ENCODE peak calls at places on chromosomes 1 and 21, in five cellular contexts. One of them, this sample, is unnamed.

GRCh38 chr1:239956230-239956629 is 135.5 kb upstream of the FMN2 start:
- DNase-seq in left ventricle myocardium inferior: no peak
- DNase-seq in esophagus squamous epithelium: no peak
- DNase-seq in neural progenitor cell: no peak
- DNase-seq in foreskin fibroblast: no peak
- DNase-seq in this sample: no peak

GRCh38 chr1:228867951-228868730 is 132.9 kb downstream of the RHOU start:
- DNase-seq in left ventricle myocardium inferior: no peak
- DNase-seq in esophagus squamous epithelium: no peak
- DNase-seq in neural progenitor cell: no peak
- DNase-seq in foreskin fibroblast: no peak
- DNase-seq in this sample: no peak

GRCh38 chr1:91201174-91201573 is 179.3 kb upstream of the ZNF644 start:
- DNase-seq in left ventricle myocardium inferior: no peak
- DNase-seq in esophagus squamous epithelium: no peak
- DNase-seq in neural progenitor cell: no peak
- DNase-seq in foreskin fibroblast: no peak
- DNase-seq in this sample: no peak

GRCh38 chr1:114756009-114756892 is 1.5 kb downstream of the CSDE1 start:
- DNase-seq in left ventricle myocardium inferior: no peak
- DNase-seq in esophagus squamous epithelium: no peak
- DNase-seq in neural progenitor cell: no peak
- DNase-seq in foreskin fibroblast: no peak
- DNase-seq in this sample: peak

GRCh38 chr1:14852301-14852700 is 253.8 kb downstream of the KAZN start:
- DNase-seq in left ventricle myocardium inferior: no peak
- DNase-seq in esophagus squamous epithelium: no peak
- DNase-seq in neural progenitor cell: no peak
- DNase-seq in foreskin fibroblast: no peak
- DNase-seq in this sample: no peak

GRCh38 chr1:245156736-245157505 is 2.1 kb downstream of the KIF26B start:
- DNase-seq in left ventricle myocardium inferior: no peak
- DNase-seq in esophagus squamous epithelium: no peak
- DNase-seq in neural progenitor cell: peak
- DNase-seq in foreskin fibroblast: peak
- DNase-seq in this sample: no peak

GRCh38 chr1:181104042-181104789 is 15.7 kb downstream of the IER5 start:
- DNase-seq in left ventricle myocardium inferior: no peak
- DNase-seq in esophagus squamous epithelium: no peak
- DNase-seq in neural progenitor cell: no peak
- DNase-seq in foreskin fibroblast: no peak
- DNase-seq in this sample: no peak

GRCh38 chr1:24910751-24911650 is 19.1 kb downstream of the RUNX3 start:
- DNase-seq in left ventricle myocardium inferior: no peak
- DNase-seq in esophagus squamous epithelium: no peak
- DNase-seq in neural progenitor cell: no peak
- DNase-seq in foreskin fibroblast: no peak
- DNase-seq in this sample: no peak

GRCh38 chr21:43290529-43291346 is 121.9 kb downstream of the CRYAA start:
- DNase-seq in left ventricle myocardium inferior: peak
- DNase-seq in esophagus squamous epithelium: no peak
- DNase-seq in neural progenitor cell: peak
- DNase-seq in foreskin fibroblast: no peak
- DNase-seq in this sample: no peak

GRCh38 chr1:47651311-47652089 is 213.7 kb downstream of the FOXD2 start:
- DNase-seq in left ventricle myocardium inferior: no peak
- DNase-seq in esophagus squamous epithelium: no peak
- DNase-seq in neural progenitor cell: no peak
- DNase-seq in foreskin fibroblast: no peak
- DNase-seq in this sample: no peak

GRCh38 chr1:59601032-59601431 is 213.7 kb upstream of the HOOK1 start:
- DNase-seq in left ventricle myocardium inferior: peak
- DNase-seq in esophagus squamous epithelium: no peak
- DNase-seq in neural progenitor cell: no peak
- DNase-seq in foreskin fibroblast: peak
- DNase-seq in this sample: no peak

GRCh38 chr1:188669715-188670114 is 1807.9 kb downstream of the BRINP3 start:
- DNase-seq in left ventricle myocardium inferior: no peak
- DNase-seq in esophagus squamous epithelium: no peak
- DNase-seq in neural progenitor cell: no peak
- DNase-seq in foreskin fibroblast: peak
- DNase-seq in this sample: no peak

GRCh38 chr1:78019031-78019430 is 14.3 kb downstream of the DNAJB4 start:
- DNase-seq in left ventricle myocardium inferior: no peak
- DNase-seq in esophagus squamous epithelium: no peak
- DNase-seq in neural progenitor cell: no peak
- DNase-seq in foreskin fibroblast: no peak
- DNase-seq in this sample: no peak

GRCh38 chr1:175134500-175134899 is 58.1 kb downstream of the KIAA0040 start:
- DNase-seq in left ventricle myocardium inferior: no peak
- DNase-seq in esophagus squamous epithelium: no peak
- DNase-seq in neural progenitor cell: no peak
- DNase-seq in foreskin fibroblast: no peak
- DNase-seq in this sample: no peak

GRCh38 chr1:6423321-6423999 is 1.1 kb upstream of the ESPN start:
- DNase-seq in left ventricle myocardium inferior: no peak
- DNase-seq in esophagus squamous epithelium: no peak
- DNase-seq in neural progenitor cell: peak
- DNase-seq in foreskin fibroblast: peak
- DNase-seq in this sample: no peak

GRCh38 chr21:16945580-16945979 is 567.3 kb upstream of the CXADR start:
- DNase-seq in left ventricle myocardium inferior: no peak
- DNase-seq in esophagus squamous epithelium: no peak
- DNase-seq in neural progenitor cell: no peak
- DNase-seq in foreskin fibroblast: no peak
- DNase-seq in this sample: no peak

GRCh38 chr1:244199883-244200282 is 148.8 kb downstream of the ZBTB18 start:
- DNase-seq in left ventricle myocardium inferior: no peak
- DNase-seq in esophagus squamous epithelium: no peak
- DNase-seq in neural progenitor cell: no peak
- DNase-seq in foreskin fibroblast: no peak
- DNase-seq in this sample: no peak

GRCh38 chr1:110856410-110856809 is 16.5 kb upstream of the CD53 start:
- DNase-seq in left ventricle myocardium inferior: no peak
- DNase-seq in esophagus squamous epithelium: no peak
- DNase-seq in neural progenitor cell: no peak
- DNase-seq in foreskin fibroblast: no peak
- DNase-seq in this sample: no peak

GRCh38 chr1:212292250-212292924 is 7.2 kb downstream of the PPP2R5A start:
- DNase-seq in left ventricle myocardium inferior: no peak
- DNase-seq in esophagus squamous epithelium: no peak
- DNase-seq in neural progenitor cell: no peak
- DNase-seq in foreskin fibroblast: no peak
- DNase-seq in this sample: no peak

GRCh38 chr21:14260459-14260764 is 44.5 kb downstream of the RBM11 start:
- DNase-seq in left ventricle myocardium inferior: no peak
- DNase-seq in esophagus squamous epithelium: no peak
- DNase-seq in neural progenitor cell: no peak
- DNase-seq in foreskin fibroblast: no peak
- DNase-seq in this sample: no peak

DNA sequence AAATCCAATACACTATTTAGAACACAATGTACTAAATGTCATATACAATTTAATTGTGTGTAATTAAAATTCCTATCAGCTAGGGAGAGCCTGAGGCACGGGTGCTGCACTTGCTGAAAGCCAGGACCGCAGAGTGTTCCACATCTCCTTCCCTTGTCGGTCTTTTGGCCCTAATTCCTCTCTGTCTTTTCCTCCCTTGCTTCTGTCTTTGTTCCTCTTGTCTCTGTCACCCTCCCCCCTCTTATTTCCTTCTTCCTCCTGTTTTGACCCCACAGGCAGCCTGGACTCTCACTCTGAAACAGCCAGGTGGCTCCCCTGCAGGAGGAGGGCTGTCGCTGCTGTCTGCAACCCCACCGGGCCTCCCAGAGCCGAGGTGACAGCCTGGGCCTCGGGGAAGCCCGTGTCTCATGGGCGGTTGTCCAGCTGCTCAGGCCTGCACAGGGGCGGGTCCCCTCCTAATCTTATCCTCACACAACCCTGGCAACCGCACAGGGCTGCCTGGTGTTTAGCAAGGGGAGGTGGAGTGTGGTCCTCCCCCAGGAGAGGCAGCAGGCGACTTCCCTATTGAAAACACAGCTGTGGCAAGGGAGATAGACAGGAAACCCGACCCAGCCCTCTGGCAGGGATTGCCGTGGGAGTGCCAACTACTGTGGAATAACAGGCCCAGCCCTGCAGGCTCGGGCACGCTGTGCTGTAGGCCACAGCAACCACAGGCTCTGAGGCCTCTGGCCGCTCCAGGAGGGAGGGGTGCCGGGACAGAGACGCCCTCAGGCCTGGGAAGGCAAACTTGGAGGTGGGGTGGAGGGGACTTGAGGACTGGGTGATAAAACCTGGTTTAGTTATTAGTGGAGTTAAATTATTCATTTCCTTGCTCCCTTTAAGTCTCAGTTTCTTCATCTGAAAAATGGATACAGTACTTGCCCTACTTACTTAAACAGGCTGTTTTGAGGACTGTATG is 68.8 kb upstream of the WDR26 start:
- DNase-seq in left ventricle myocardium inferior: peak
- DNase-seq in esophagus squamous epithelium: peak
- DNase-seq in neural progenitor cell: peak
- DNase-seq in foreskin fibroblast: peak
- DNase-seq in this sample: peak
- TF ChIP-seq CTCF in left ventricle myocardium inferior: peak
- TF ChIP-seq CTCF in esophagus squamous epithelium: no peak
- TF ChIP-seq CTCF in neural progenitor cell: peak
- TF ChIP-seq CTCF in foreskin fibroblast: no peak
- TF ChIP-seq CTCF in this sample: peak

GRCh38 chr1:221827307-221827642 is 85.4 kb upstream of the DUSP10 start:
- DNase-seq in left ventricle myocardium inferior: no peak
- DNase-seq in esophagus squamous epithelium: no peak
- DNase-seq in neural progenitor cell: no peak
- DNase-seq in foreskin fibroblast: no peak
- DNase-seq in this sample: no peak
- H3K4me3 ChIP-seq in left ventricle myocardium inferior: no peak
- H3K4me3 ChIP-seq in esophagus squamous epithelium: no peak
- H3K4me3 ChIP-seq in neural progenitor cell: no peak
- H3K4me3 ChIP-seq in foreskin fibroblast: no peak
- H3K4me3 ChIP-seq in this sample: no peak

GRCh38 chr1:18668051-18668450 is 37.4 kb downstream of the PAX7 start:
- DNase-seq in left ventricle myocardium inferior: no peak
- DNase-seq in esophagus squamous epithelium: no peak
- DNase-seq in neural progenitor cell: no peak
- DNase-seq in foreskin fibroblast: no peak
- DNase-seq in this sample: no peak

GRCh38 chr1:18668750-18669404 is 38.2 kb downstream of the PAX7 start:
- DNase-seq in left ventricle myocardium inferior: no peak
- DNase-seq in esophagus squamous epithelium: no peak
- DNase-seq in neural progenitor cell: no peak
- DNase-seq in foreskin fibroblast: peak
- DNase-seq in this sample: no peak

GRCh38 chr1:18670267-18670910 is 39.7 kb downstream of the PAX7 start:
- DNase-seq in left ventricle myocardium inferior: no peak
- DNase-seq in esophagus squamous epithelium: no peak
- DNase-seq in neural progenitor cell: no peak
- DNase-seq in foreskin fibroblast: no peak
- DNase-seq in this sample: no peak

GRCh38 chr1:18676431-18676830 is 45.8 kb downstream of the PAX7 start:
- DNase-seq in left ventricle myocardium inferior: no peak
- DNase-seq in esophagus squamous epithelium: no peak
- DNase-seq in neural progenitor cell: peak
- DNase-seq in foreskin fibroblast: no peak
- DNase-seq in this sample: no peak

GRCh38 chr1:18673976-18674375 is 43.3 kb downstream of the PAX7 start:
- DNase-seq in left ventricle myocardium inferior: no peak
- DNase-seq in esophagus squamous epithelium: no peak
- DNase-seq in neural progenitor cell: no peak
- DNase-seq in foreskin fibroblast: peak
- DNase-seq in this sample: no peak
- TF ChIP-seq CTCF in left ventricle myocardium inferior: no peak
- TF ChIP-seq CTCF in esophagus squamous epithelium: no peak
- TF ChIP-seq CTCF in neural progenitor cell: peak
- TF ChIP-seq CTCF in foreskin fibroblast: no peak
- TF ChIP-seq CTCF in this sample: no peak

DNA sequence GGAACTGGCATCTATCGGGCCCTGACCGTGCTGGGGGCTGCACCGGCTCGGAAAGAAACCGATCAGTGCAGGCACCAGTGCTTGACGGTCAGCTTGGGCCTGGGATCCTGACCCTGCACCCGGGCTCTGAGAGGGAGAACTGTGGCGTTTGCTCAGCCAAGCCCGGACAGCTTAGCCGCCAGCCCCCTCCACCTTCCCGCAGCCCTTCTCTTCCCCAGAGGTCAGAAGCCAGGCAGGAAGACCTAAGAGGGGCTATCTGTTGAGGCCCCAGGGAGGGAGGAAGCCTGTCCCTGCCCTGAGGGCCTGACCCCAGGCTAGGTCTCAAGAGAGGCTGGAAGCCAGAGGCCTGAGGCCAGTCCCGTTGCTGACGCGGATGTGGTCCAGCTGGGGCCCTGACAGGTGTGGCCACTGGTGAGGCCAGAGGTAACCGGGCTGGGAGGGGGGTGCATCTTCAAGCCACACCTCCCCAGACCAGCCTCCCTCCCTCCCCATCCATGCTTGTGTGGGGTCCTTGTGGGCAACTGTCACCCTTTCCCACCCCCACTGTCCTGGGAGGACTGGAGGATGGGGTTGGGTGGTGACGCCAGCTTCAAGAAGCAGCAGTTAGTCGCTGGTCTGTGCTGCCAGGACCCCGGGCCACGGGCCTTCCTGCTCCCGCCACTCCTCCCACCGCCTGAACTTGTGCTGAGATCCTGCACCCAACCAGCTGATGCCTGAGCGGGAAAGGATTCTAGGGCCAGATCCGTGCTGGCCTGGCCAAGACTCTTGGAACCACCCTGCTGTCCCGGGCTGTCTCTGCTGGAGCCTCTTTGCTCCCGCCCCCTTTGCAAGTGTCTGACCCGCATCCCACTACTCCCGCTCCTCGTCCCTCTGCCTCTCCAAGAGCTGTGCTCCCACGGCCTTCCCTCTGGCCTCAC is 2.6 kb upstream of the DVL1 start:
- DNase-seq in left ventricle myocardium inferior: peak
- DNase-seq in esophagus squamous epithelium: no peak
- DNase-seq in neural progenitor cell: no peak
- DNase-seq in foreskin fibroblast: peak
- DNase-seq in this sample: no peak
- H3K4me3 ChIP-seq in left ventricle myocardium inferior: peak
- H3K4me3 ChIP-seq in esophagus squamous epithelium: no peak
- H3K4me3 ChIP-seq in neural progenitor cell: peak
- H3K4me3 ChIP-seq in foreskin fibroblast: peak
- H3K4me3 ChIP-seq in this sample: no peak

This sample was measured in GM12864.